ENCODE peak calls at places on chromosome 1, in four cellular contexts. One of them, this sample, is unnamed.

GRCh38 chr1:9473032-9473792 is 66.1 kb upstream of the SLC25A33 start:
- DNase-seq in dorsolateral prefrontal cortex: peak
- DNase-seq in neural progenitor cell: no peak
- DNase-seq in WERI-Rb-1: no peak
- DNase-seq in this sample: no peak

GRCh38 chr1:48808496-48808895 is 31.8 kb upstream of the BEND5 start:
- DNase-seq in WERI-Rb-1: no peak
- DNase-seq in dorsolateral prefrontal cortex: no peak
- DNase-seq in neural progenitor cell: no peak
- DNase-seq in this sample: no peak

GRCh38 chr1:77202746-77203145 is 16.5 kb downstream of the PIGK start:
- DNase-seq in WERI-Rb-1: no peak
- DNase-seq in dorsolateral prefrontal cortex: no peak
- DNase-seq in neural progenitor cell: no peak
- DNase-seq in this sample: no peak

GRCh38 chr1:54582566-54583306 is 34.7 kb downstream of the ACOT11 start:
- DNase-seq in dorsolateral prefrontal cortex: peak
- DNase-seq in neural progenitor cell: peak
- DNase-seq in WERI-Rb-1: no peak
- DNase-seq in this sample: no peak

GRCh38 chr1:205670611-205671430 is 9.5 kb downstream of the SLC45A3 start:
- DNase-seq in dorsolateral prefrontal cortex: no peak
- DNase-seq in WERI-Rb-1: peak
- DNase-seq in neural progenitor cell: peak
- DNase-seq in this sample: no peak

GRCh38 chr1:151371340-151371739 is 1.2 kb downstream of the SELENBP1 start:
- DNase-seq in WERI-Rb-1: no peak
- DNase-seq in dorsolateral prefrontal cortex: peak
- DNase-seq in neural progenitor cell: no peak
- DNase-seq in this sample: no peak

GRCh38 chr1:42963378-42964005 is 4.8 kb upstream of the SLC2A1 start:
- DNase-seq in neural progenitor cell: no peak
- DNase-seq in WERI-Rb-1: no peak
- DNase-seq in dorsolateral prefrontal cortex: no peak
- DNase-seq in this sample: no peak

GRCh38 chr1:184022651-184023050 is 14.9 kb downstream of the COLGALT2 start:
- DNase-seq in dorsolateral prefrontal cortex: no peak
- DNase-seq in neural progenitor cell: no peak
- DNase-seq in WERI-Rb-1: no peak
- DNase-seq in this sample: no peak

GRCh38 chr1:150121236-150121862 is 28.4 kb upstream of the PLEKHO1 start:
- DNase-seq in WERI-Rb-1: no peak
- DNase-seq in dorsolateral prefrontal cortex: no peak
- DNase-seq in neural progenitor cell: no peak
- DNase-seq in this sample: no peak

GRCh38 chr1:54624466-54625464 is 1.4 kb upstream of the FAM151A start:
- DNase-seq in neural progenitor cell: no peak
- DNase-seq in WERI-Rb-1: no peak
- DNase-seq in dorsolateral prefrontal cortex: no peak
- DNase-seq in this sample: no peak

GRCh38 chr1:17573518-17574041 is 34.1 kb downstream of the ARHGEF10L start:
- DNase-seq in WERI-Rb-1: no peak
- DNase-seq in neural progenitor cell: peak
- DNase-seq in dorsolateral prefrontal cortex: peak
- DNase-seq in this sample: no peak

GRCh38 chr1:17574502-17574901 is 35.0 kb downstream of the ARHGEF10L start:
- DNase-seq in WERI-Rb-1: peak
- DNase-seq in neural progenitor cell: peak
- DNase-seq in dorsolateral prefrontal cortex: no peak
- DNase-seq in this sample: no peak

GRCh38 chr1:17569200-17570139 is 30.0 kb downstream of the ARHGEF10L start:
- DNase-seq in dorsolateral prefrontal cortex: peak
- DNase-seq in WERI-Rb-1: no peak
- DNase-seq in neural progenitor cell: no peak
- DNase-seq in this sample: peak

GRCh38 chr1:17570228-17570627 is 30.7 kb downstream of the ARHGEF10L start:
- DNase-seq in dorsolateral prefrontal cortex: no peak
- DNase-seq in neural progenitor cell: no peak
- DNase-seq in WERI-Rb-1: no peak
- DNase-seq in this sample: no peak

DNA sequence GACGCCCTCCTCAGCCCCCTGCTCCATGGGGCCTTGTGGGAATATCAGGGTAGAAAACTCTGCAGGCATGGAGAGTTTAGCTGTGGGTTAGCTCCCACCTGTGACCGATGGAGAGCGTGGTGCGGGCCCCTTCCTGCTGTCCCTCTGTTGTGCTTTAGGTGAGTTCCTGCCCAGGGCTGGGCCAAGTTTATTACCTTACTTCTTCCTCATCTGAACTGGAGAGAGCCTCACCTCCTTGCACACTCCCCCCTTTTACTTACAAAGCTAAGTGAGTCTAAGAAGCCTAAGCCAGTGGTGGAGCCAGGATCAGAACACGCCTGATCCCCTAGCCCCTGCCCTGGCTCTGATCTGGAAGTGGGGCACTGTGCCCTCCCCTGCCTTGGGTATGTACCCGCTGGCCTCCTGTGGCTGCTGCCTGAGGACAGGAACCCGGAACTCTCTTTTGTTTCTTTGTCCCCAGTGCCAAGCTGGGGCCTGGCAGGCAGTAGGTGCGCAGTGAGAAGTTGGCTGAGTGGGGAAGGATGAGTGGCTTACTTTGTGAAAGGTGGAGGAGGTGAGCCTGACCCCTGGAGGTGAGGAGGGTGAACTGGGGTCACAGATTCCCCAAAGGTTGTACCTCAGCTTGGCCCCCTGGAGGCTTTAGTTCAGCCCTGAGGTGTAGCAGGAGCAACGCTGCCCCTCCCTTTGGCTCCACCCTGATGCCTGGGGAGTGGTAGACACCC is 32.9 kb downstream of the ARHGEF10L start:
- DNase-seq in WERI-Rb-1: peak
- DNase-seq in neural progenitor cell: peak
- DNase-seq in dorsolateral prefrontal cortex: no peak
- DNase-seq in this sample: no peak
- TF ChIP-seq CTCF in WERI-Rb-1: peak
- TF ChIP-seq CTCF in neural progenitor cell: peak
- TF ChIP-seq CTCF in dorsolateral prefrontal cortex: no peak
- TF ChIP-seq CTCF in this sample: peak

DNA sequence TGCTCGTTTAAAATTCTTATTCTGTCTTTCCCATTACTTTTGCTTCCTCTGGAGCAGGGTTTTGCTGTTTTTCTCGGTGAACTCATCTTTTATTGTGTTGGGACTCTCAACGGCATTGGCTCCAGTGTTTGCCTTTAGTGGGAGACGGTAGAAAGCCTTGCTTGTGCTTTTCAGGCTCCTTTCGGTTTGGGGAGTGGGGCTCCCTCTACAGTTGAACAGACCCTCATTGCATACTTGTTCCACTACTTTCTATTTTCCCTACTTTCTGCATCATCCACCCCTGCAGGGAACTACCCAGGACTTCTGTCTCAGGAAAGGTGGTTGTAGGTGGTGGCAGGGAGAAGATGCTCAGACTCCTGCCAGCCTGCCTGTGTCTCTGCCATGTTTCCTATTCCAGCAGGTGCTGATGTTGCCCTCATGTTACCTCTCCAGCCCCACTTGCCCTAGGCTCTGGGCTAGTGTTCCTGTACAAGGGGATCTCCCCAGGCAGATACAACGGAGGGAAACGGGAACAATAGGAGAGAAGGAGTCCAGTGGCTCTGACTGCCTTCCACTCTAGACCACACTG is 68.5 kb upstream of the ZBTB18 start:
- DNase-seq in dorsolateral prefrontal cortex: no peak
- DNase-seq in WERI-Rb-1: no peak
- DNase-seq in neural progenitor cell: peak
- DNase-seq in this sample: no peak
- TF ChIP-seq CTCF in dorsolateral prefrontal cortex: no peak
- TF ChIP-seq CTCF in WERI-Rb-1: peak
- TF ChIP-seq CTCF in neural progenitor cell: peak
- TF ChIP-seq CTCF in this sample: no peak

GRCh38 chr1:110962892-110963665 is 643 bp downstream of the LRIF1 start:
- DNase-seq in dorsolateral prefrontal cortex: peak
- DNase-seq in neural progenitor cell: peak
- DNase-seq in WERI-Rb-1: peak
- DNase-seq in this sample: no peak
- TF ChIP-seq CTCF in dorsolateral prefrontal cortex: no peak
- TF ChIP-seq CTCF in neural progenitor cell: no peak
- TF ChIP-seq CTCF in WERI-Rb-1: no peak
- TF ChIP-seq CTCF in this sample: no peak

GRCh38 chr1:114164840-114165543 is 11.3 kb upstream of the SYT6 start:
- DNase-seq in WERI-Rb-1: peak
- DNase-seq in neural progenitor cell: no peak
- DNase-seq in dorsolateral prefrontal cortex: no peak
- DNase-seq in this sample: no peak

GRCh38 chr1:114169509-114169908 is 15.8 kb upstream of the SYT6 start:
- DNase-seq in neural progenitor cell: no peak
- DNase-seq in dorsolateral prefrontal cortex: no peak
- DNase-seq in WERI-Rb-1: no peak
- DNase-seq in this sample: no peak

GRCh38 chr1:114167226-114167625 is 13.6 kb upstream of the SYT6 start:
- DNase-seq in neural progenitor cell: no peak
- DNase-seq in WERI-Rb-1: no peak
- DNase-seq in dorsolateral prefrontal cortex: no peak
- DNase-seq in this sample: no peak
- TF ChIP-seq CTCF in neural progenitor cell: no peak
- TF ChIP-seq CTCF in WERI-Rb-1: no peak
- TF ChIP-seq CTCF in dorsolateral prefrontal cortex: no peak
- TF ChIP-seq CTCF in this sample: no peak

GRCh38 chr1:37458551-37458950 is 15.8 kb upstream of the ZC3H12A start:
- DNase-seq in dorsolateral prefrontal cortex: no peak
- DNase-seq in WERI-Rb-1: no peak
- DNase-seq in neural progenitor cell: no peak
- DNase-seq in this sample: no peak
- TF ChIP-seq CTCF in dorsolateral prefrontal cortex: no peak
- TF ChIP-seq CTCF in WERI-Rb-1: peak
- TF ChIP-seq CTCF in neural progenitor cell: no peak
- TF ChIP-seq CTCF in this sample: no peak

This sample was measured in mesothelial cell of epicardium.